ENCODE peak calls at places on chromosomes 11 and 22, in seven cellular contexts. H is iris pigment epithelial cell; S is activated T-cell treated with anti-CD3 and anti-CD28 coated beads, Interleukin-2, amount 50 U/mL, for 72 hours; T is activated CD4-positive, alpha-beta T cell treated with anti-CD3 and anti-CD28 coated beads for 36 hours; Q is GDM1; G is AG08395; Y is neural crest cell. O is an unnamed sample.

GRCh38 chr22:30675436-30675835 is 7.8 kb upstream of the DUSP18 start:
- DNase-seq in H (no peak), T (no peak), Y (no peak), G (no peak), S (no peak), Q (no peak), O (no peak)

GRCh38 chr11:73359341-73359740 is 16.9 kb upstream of the RELT start:
- DNase-seq in T (no peak), Q (no peak), H (no peak), S (no peak), Y (no peak), G (peak; percentile 64), O (no peak)

GRCh38 chr11:62500066-62501035 is 46.3 kb downstream of the AHNAK start:
- DNase-seq in Q (no peak), G (no peak), T (no peak), Y (no peak), S (no peak), H (no peak), O (peak; percentile 13)

GRCh38 chr22:48920776-48921241 is 906.9 kb downstream of the BRD1 start:
- DNase-seq in T (no peak), H (no peak), Q (no peak), S (no peak), Y (no peak), G (no peak), O (no peak)

GRCh38 chr11:126840201-126840886 is 160.2 kb downstream of the KIRREL3 start:
- DNase-seq in Y (no peak), H (no peak), Q (no peak), T (no peak), S (no peak), G (peak; percentile 47), O (no peak)

GRCh38 chr11:72326151-72326842 is 82.3 kb upstream of the PHOX2A start:
- DNase-seq in S (peak; percentile 23), H (peak; percentile 85), G (peak; percentile 38), Y (no peak), T (peak; percentile 69), Q (no peak), O (no peak)

GRCh38 chr11:72841397-72841796 is 27.2 kb downstream of the ATG16L2 start:
- DNase-seq in T (no peak), Q (no peak), G (no peak), H (no peak), Y (no peak), S (no peak), O (no peak)

GRCh38 chr11:391117-392017 is 2.6 kb upstream of the PKP3 start:
- DNase-seq in H (no peak), T (no peak), Y (no peak), S (no peak), Q (no peak), G (no peak), O (no peak)

GRCh38 chr11:112033902-112034301 is 8.7 kb downstream of the DLAT start:
- DNase-seq in S (no peak), G (no peak), Q (no peak), T (no peak), H (no peak), Y (no peak), O (no peak)

GRCh38 chr11:119919656-119920055 is 190.7 kb upstream of the NECTIN1 start:
- DNase-seq in S (no peak), T (no peak), Q (no peak), Y (no peak), G (no peak), H (no peak), O (no peak)

GRCh38 chr11:130528862-130529261 is 80.4 kb downstream of the ADAMTS15 start:
- DNase-seq in G (no peak), T (no peak), Q (no peak), S (no peak), Y (no peak), H (no peak), O (no peak)

GRCh38 chr11:18394928-18395734 is 768 bp downstream of the LDHA start:
- DNase-seq in S (peak; percentile 27), H (peak; percentile 20), Q (no peak), G (no peak), Y (peak; percentile 10), T (peak; percentile 33), O (no peak)

GRCh38 chr11:78168539-78169477 is 19.6 kb downstream of the KCTD21 start:
- DNase-seq in H (peak; percentile 81), G (peak; percentile 82), Q (no peak), T (no peak), Y (no peak), S (no peak), O (no peak)

GRCh38 chr11:74672332-74672955 is 58.8 kb downstream of the CHRDL2 start:
- DNase-seq in H (peak; percentile 31), S (no peak), T (no peak), Y (no peak), Q (no peak), G (no peak), O (no peak)

GRCh38 chr11:64659417-64660144 is 63.4 kb downstream of the NRXN2 start:
- DNase-seq in T (no peak), H (peak; percentile 60), Y (no peak), Q (no peak), S (no peak), G (peak; percentile 95), O (no peak)

O was measured in GM13976.